ENCODE peak calls at places on chromosomes 7 and 10, in five cellular contexts. One of them, this sample, is unnamed.

GRCh38 chr7:155266440-155266839 is 31.2 kb upstream of the INSIG1 start:
- DNase-seq in stomach: no peak
- DNase-seq in prostate gland: no peak
- DNase-seq in GM12878: no peak
- DNase-seq in endothelial cell of umbilical vein: no peak
- DNase-seq in this sample: no peak

GRCh38 chr10:110396284-110396651 is 91.5 kb upstream of the SMNDC1 start:
- DNase-seq in stomach: no peak
- DNase-seq in prostate gland: no peak
- DNase-seq in GM12878: no peak
- DNase-seq in endothelial cell of umbilical vein: no peak
- DNase-seq in this sample: no peak

GRCh38 chr10:123156091-123156490 is 1.9 kb downstream of the BUB3 start:
- DNase-seq in stomach: no peak
- DNase-seq in prostate gland: no peak
- DNase-seq in GM12878: no peak
- DNase-seq in endothelial cell of umbilical vein: peak; percentile 54
- DNase-seq in this sample: no peak

GRCh38 chr10:7397636-7398035 is 13.2 kb downstream of the SFMBT2 start:
- DNase-seq in stomach: no peak
- DNase-seq in prostate gland: no peak
- DNase-seq in GM12878: no peak
- DNase-seq in endothelial cell of umbilical vein: no peak
- DNase-seq in this sample: no peak

GRCh38 chr10:70513848-70514309 is 35.3 kb downstream of the PALD1 start:
- DNase-seq in stomach: no peak
- DNase-seq in prostate gland: no peak
- DNase-seq in GM12878: peak; percentile 51
- DNase-seq in endothelial cell of umbilical vein: no peak
- DNase-seq in this sample: no peak

GRCh38 chr7:46352335-46352954 is 431.4 kb upstream of the IGFBP3 start:
- DNase-seq in stomach: no peak
- DNase-seq in prostate gland: peak; percentile 21
- DNase-seq in GM12878: peak; percentile 35
- DNase-seq in endothelial cell of umbilical vein: peak; percentile 65
- DNase-seq in this sample: peak; percentile 20

GRCh38 chr7:85130702-85131101 is 56.2 kb downstream of the SEMA3D start:
- DNase-seq in stomach: no peak
- DNase-seq in prostate gland: no peak
- DNase-seq in GM12878: no peak
- DNase-seq in endothelial cell of umbilical vein: no peak
- DNase-seq in this sample: no peak

GRCh38 chr10:95333997-95334792 is 43.4 kb upstream of the PDLIM1 start:
- DNase-seq in stomach: peak; percentile 65
- DNase-seq in prostate gland: peak; percentile 28
- DNase-seq in GM12878: no peak
- DNase-seq in endothelial cell of umbilical vein: peak; percentile 89
- DNase-seq in this sample: peak; percentile 76

GRCh38 chr10:14952851-14953451 is 945 bp downstream of the DCLRE1C start:
- DNase-seq in stomach: no peak
- DNase-seq in prostate gland: no peak
- DNase-seq in GM12878: no peak
- DNase-seq in endothelial cell of umbilical vein: no peak
- DNase-seq in this sample: no peak

GRCh38 chr7:148975896-148976295 is 52.4 kb downstream of the PDIA4 start:
- DNase-seq in stomach: no peak
- DNase-seq in prostate gland: no peak
- DNase-seq in GM12878: no peak
- DNase-seq in endothelial cell of umbilical vein: no peak
- DNase-seq in this sample: no peak

GRCh38 chr10:1137499-1138163 is 81.4 kb downstream of the WDR37 start:
- DNase-seq in stomach: no peak
- DNase-seq in prostate gland: no peak
- DNase-seq in GM12878: no peak
- DNase-seq in endothelial cell of umbilical vein: no peak
- DNase-seq in this sample: no peak

GRCh38 chr10:79487296-79488194 is 24.8 kb upstream of the EIF5AL1 start:
- DNase-seq in stomach: peak; percentile 68
- DNase-seq in prostate gland: peak; percentile 41
- DNase-seq in GM12878: no peak
- DNase-seq in endothelial cell of umbilical vein: peak; percentile 50
- DNase-seq in this sample: peak; percentile 55

GRCh38 chr10:944034-944831 is 12.7 kb upstream of the LARP4B start:
- DNase-seq in stomach: peak; percentile 70
- DNase-seq in prostate gland: no peak
- DNase-seq in GM12878: no peak
- DNase-seq in endothelial cell of umbilical vein: peak; percentile 88
- DNase-seq in this sample: no peak

GRCh38 chr10:122343936-122344335 is 30.6 kb upstream of the PLEKHA1 start:
- DNase-seq in stomach: no peak
- DNase-seq in prostate gland: no peak
- DNase-seq in GM12878: no peak
- DNase-seq in endothelial cell of umbilical vein: no peak
- DNase-seq in this sample: no peak

GRCh38 chr10:44310762-44311562 is 73.9 kb downstream of the CXCL12 start:
- DNase-seq in stomach: peak; percentile 85
- DNase-seq in prostate gland: peak; percentile 62
- DNase-seq in GM12878: no peak
- DNase-seq in endothelial cell of umbilical vein: peak; percentile 53
- DNase-seq in this sample: peak; percentile 77

GRCh38 chr10:33126742-33127141 is 168.7 kb upstream of the ITGB1 start:
- DNase-seq in stomach: no peak
- DNase-seq in prostate gland: no peak
- DNase-seq in GM12878: no peak
- DNase-seq in endothelial cell of umbilical vein: no peak
- DNase-seq in this sample: no peak

DNA sequence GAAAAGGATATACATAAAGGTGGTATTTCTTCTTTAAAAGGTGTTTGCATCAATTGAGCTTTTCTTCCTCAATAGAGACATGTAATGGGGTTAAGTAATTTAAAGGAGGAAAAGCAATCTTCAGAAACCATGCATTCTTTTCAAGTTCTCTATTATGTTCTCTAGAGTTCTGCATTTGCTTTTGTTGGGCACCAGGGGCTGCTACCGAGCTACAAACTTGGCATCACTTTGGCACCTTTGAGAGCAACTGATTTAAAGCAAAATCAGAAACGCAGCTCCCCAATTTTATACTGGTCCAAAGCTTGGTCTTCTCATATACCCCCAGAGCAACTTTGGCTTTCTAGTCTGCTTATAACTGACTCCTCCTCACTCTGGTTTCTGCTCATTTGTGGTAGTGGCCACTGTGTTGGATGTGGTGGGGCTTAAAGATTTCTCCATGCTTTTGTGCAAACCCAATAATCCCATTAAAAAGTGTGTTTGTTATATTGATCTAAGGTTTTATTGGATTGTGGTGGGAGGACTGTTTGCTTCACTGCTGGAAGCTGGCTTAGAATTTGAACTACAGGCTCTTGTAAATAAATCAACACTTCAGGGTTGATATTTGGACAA is 712.1 kb downstream of the PHTF2 start:
- DNase-seq in stomach: peak; percentile 32
- DNase-seq in prostate gland: peak; percentile 27
- DNase-seq in GM12878: no peak
- DNase-seq in endothelial cell of umbilical vein: peak; percentile 49
- DNase-seq in this sample: no peak
- TF ChIP-seq CTCF in stomach: no peak
- TF ChIP-seq CTCF in prostate gland: peak; percentile 68
- TF ChIP-seq CTCF in GM12878: peak; percentile 68
- TF ChIP-seq CTCF in endothelial cell of umbilical vein: peak; percentile 69
- TF ChIP-seq CTCF in this sample: no peak

DNA sequence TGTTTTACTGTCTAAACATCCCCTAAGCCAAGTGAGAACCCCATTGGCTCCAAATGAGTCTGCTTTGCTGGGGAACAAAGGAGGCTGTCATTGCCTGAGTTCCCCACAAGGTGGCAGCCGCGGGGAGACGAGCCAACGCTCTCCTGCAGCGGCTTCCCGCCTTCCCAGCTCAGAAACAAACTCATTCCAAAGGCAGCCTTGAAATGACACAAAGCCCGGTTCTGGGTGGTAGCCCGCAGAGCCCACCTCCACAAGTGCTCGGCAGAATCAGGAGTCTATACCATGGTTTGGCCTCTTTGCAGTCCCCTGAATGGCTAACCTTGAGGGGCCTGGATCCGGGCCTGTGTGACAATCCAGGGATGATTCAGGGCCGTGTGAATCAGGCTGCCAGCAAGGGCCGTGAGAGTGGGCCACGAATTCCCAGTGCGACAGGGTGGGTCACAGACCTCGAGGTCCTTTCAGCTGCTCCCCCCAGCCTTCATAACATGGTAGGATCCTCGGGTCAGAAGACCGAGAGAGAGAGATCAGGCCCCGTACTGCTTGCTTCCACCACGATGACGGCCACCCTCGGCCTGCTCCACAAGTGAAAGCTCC is 79.7 kb downstream of the DLG5 start:
- DNase-seq in stomach: peak; percentile 82
- DNase-seq in prostate gland: peak; percentile 81
- DNase-seq in GM12878: no peak
- DNase-seq in endothelial cell of umbilical vein: peak; percentile 74
- DNase-seq in this sample: peak; percentile 74
- TF ChIP-seq POLR2AphosphoS5 in stomach: no peak
- TF ChIP-seq POLR2AphosphoS5 in prostate gland: peak; percentile 78
- TF ChIP-seq POLR2AphosphoS5 in GM12878: no peak
- TF ChIP-seq POLR2AphosphoS5 in endothelial cell of umbilical vein: peak; percentile 19
- TF ChIP-seq POLR2AphosphoS5 in this sample: peak; percentile 47

GRCh38 chr10:51074238-51075028 is at the start of gene PRKG1:
- DNase-seq in stomach: peak; percentile 77
- DNase-seq in prostate gland: peak; percentile 75
- DNase-seq in GM12878: no peak
- DNase-seq in endothelial cell of umbilical vein: peak; percentile 66
- DNase-seq in this sample: peak; percentile 74
- TF ChIP-seq POLR2A in stomach: no peak
- TF ChIP-seq POLR2A in prostate gland: no peak
- TF ChIP-seq POLR2A in GM12878: no peak
- TF ChIP-seq POLR2A in endothelial cell of umbilical vein: no peak
- TF ChIP-seq POLR2A in this sample: no peak

DNA sequence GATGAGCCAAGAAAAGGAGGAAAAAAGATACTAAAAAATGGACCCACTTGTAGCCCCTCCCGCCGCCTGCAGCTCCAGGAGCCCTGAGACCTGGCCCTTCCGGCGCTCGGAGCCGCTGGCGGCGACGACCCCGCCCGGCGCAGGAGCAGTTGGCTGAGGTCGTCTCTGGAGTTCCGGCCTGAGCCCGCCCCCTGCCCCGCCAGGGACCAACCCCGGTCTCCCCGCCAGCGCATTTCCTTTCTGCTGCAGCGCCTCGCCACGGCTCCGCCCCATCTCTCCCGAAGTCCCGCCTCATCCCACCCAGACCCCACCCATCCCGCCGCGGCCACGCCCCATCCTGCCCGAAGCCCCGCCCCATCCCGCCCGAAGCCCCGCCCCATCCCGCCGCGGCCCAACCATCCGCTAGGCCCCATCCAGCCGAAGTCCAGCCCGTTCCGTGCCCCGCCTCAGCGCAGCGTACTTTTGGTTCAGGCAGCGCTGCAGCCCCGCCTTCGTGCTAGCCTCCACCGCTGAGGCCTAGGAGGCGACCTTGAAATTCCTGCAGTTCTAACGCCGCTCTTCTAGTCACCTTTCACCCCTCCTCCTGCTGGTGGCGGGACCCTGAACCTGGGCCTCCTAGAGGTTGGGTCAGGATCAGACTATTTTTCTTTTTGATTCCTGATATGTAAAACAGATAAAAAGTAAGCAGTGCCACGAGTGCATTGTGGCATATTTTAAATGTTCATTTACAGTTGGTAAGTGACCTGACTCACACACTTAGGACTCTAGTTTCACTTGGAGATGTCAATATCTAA is at the start of gene STN1:
- DNase-seq in stomach: peak; percentile 97
- DNase-seq in prostate gland: peak; percentile 97
- DNase-seq in GM12878: peak; percentile 77
- DNase-seq in endothelial cell of umbilical vein: peak; percentile 96
- DNase-seq in this sample: peak; percentile 97
- TF ChIP-seq CTCF in stomach: no peak
- TF ChIP-seq CTCF in prostate gland: no peak
- TF ChIP-seq CTCF in GM12878: no peak
- TF ChIP-seq CTCF in endothelial cell of umbilical vein: no peak
- TF ChIP-seq CTCF in this sample: peak; percentile 39

GRCh38 chr7:116526897-116527296 is 2.1 kb downstream of the CAV1 start:
- DNase-seq in stomach: no peak
- DNase-seq in prostate gland: no peak
- DNase-seq in GM12878: no peak
- DNase-seq in endothelial cell of umbilical vein: peak; percentile 45
- DNase-seq in this sample: no peak

GRCh38 chr7:116527521-116527920 is 2.7 kb downstream of the CAV1 start:
- DNase-seq in stomach: no peak
- DNase-seq in prostate gland: no peak
- DNase-seq in GM12878: no peak
- DNase-seq in endothelial cell of umbilical vein: peak; percentile 58
- DNase-seq in this sample: no peak

GRCh38 chr7:116528008-116528789 is 3.4 kb downstream of the CAV1 start:
- DNase-seq in stomach: no peak
- DNase-seq in prostate gland: no peak
- DNase-seq in GM12878: no peak
- DNase-seq in endothelial cell of umbilical vein: peak; percentile 92
- DNase-seq in this sample: no peak

GRCh38 chr7:116530107-116530820 is 5.4 kb downstream of the CAV1 start:
- DNase-seq in stomach: no peak
- DNase-seq in prostate gland: no peak
- DNase-seq in GM12878: no peak
- DNase-seq in endothelial cell of umbilical vein: no peak
- DNase-seq in this sample: no peak

DNA sequence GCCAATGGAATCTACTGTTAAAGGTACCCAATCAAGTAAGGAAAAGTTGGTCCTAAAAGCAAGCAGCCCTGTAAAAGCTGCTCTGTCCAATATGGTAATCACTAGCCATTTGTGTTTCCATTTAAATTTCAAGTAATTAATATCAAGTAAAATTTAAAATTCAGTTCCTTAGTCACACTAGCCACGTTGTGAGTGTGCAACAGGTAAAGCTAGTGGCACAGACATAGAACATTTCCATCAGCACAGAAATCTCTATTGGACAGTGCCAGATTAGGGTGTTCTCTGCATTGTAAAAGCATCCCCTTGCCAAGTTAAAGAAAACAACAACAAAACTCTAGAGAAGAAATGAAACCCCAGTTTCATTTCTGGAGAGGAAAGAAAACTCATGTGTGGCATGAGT is 4.4 kb downstream of the CAV1 start:
- DNase-seq in stomach: no peak
- DNase-seq in prostate gland: no peak
- DNase-seq in GM12878: no peak
- DNase-seq in endothelial cell of umbilical vein: no peak
- DNase-seq in this sample: no peak
- TF ChIP-seq POLR2AphosphoS5 in stomach: no peak
- TF ChIP-seq POLR2AphosphoS5 in prostate gland: no peak
- TF ChIP-seq POLR2AphosphoS5 in GM12878: no peak
- TF ChIP-seq POLR2AphosphoS5 in endothelial cell of umbilical vein: no peak
- TF ChIP-seq POLR2AphosphoS5 in this sample: no peak

GRCh38 chr10:5448333-5449048 is 36.1 kb downstream of the NET1 start:
- DNase-seq in stomach: no peak
- DNase-seq in prostate gland: no peak
- DNase-seq in GM12878: no peak
- DNase-seq in endothelial cell of umbilical vein: peak; percentile 41
- DNase-seq in this sample: no peak
- TF ChIP-seq POLR2A in stomach: no peak
- TF ChIP-seq POLR2A in prostate gland: no peak
- TF ChIP-seq POLR2A in GM12878: no peak
- TF ChIP-seq POLR2A in endothelial cell of umbilical vein: no peak
- TF ChIP-seq POLR2A in this sample: no peak

This sample was measured in breast epithelium.